ENCODE peak calls at places on chromosomes 1 and 21, in seven cellular contexts. P is CD4-positive, alpha-beta T cell; O is NCI-H146; W is activated T-cell treated with anti-CD3 and anti-CD28 coated beads, Interleukin-2, amount 50 U/mL, for 24 hours; K is stimulated activated CD8-positive, alpha-beta memory T cell treated with anti-CD3 and anti-CD28 coated beads, Interleukin-15, amount 100 ng/mL, for 24 hours; X is A172; H is activated gamma-delta T cell. F is an unnamed sample.

GRCh38 chr1:218865591-218865990 is 308.1 kb upstream of the LYPLAL1 start:
- DNase-seq in O (no peak), H (no peak), K (no peak), P (no peak), W (no peak), X (no peak), F (no peak)

GRCh38 chr21:10521091-10521598 is at the start of gene TPTE:
- DNase-seq in P (no peak), H (peak; percentile 15), K (no peak), O (no peak), X (no peak), W (no peak), F (no peak)

GRCh38 chr21:40120944-40121575 is 253.8 kb downstream of the PCP4 start:
- DNase-seq in K (no peak), H (no peak), X (peak; percentile 29), W (no peak), O (peak; percentile 29), P (no peak), F (no peak)

GRCh38 chr1:54335396-54336056 is 70.7 kb downstream of the SSBP3 start:
- DNase-seq in O (no peak), W (no peak), H (no peak), X (peak; percentile 96), P (no peak), K (no peak), F (peak; percentile 71)

GRCh38 chr1:3651939-3652537 is at the start of gene TP73:
- DNase-seq in P (no peak), X (no peak), W (peak; percentile 47), O (peak; percentile 68), K (no peak), H (no peak), F (no peak)

GRCh38 chr1:58358311-58358710 is 188.2 kb downstream of the OMA1 start:
- DNase-seq in W (no peak), X (peak; percentile 33), O (peak; percentile 57), K (no peak), P (no peak), H (no peak), F (no peak)

GRCh38 chr1:165114022-165114888 is 242.3 kb downstream of the LMX1A start:
- DNase-seq in W (no peak), K (no peak), O (peak; percentile 70), H (no peak), X (peak; percentile 60), P (no peak), F (no peak)

GRCh38 chr1:40899230-40899870 is 37.2 kb upstream of the CITED4 start:
- DNase-seq in X (no peak), P (no peak), O (no peak), K (no peak), H (no peak), W (no peak), F (no peak)

F was measured in non-pigmented ciliary epithelial cell.